ENCODE peak calls at places on chromosome 17, in seven cellular contexts. V is neural crest cell, L is foreskin fibroblast, Z is sciatic nerve, Y is NCI-H774, Q is stomach, X is choroid plexus epithelial cell. P is an unnamed sample.
A peak's percentile ranks its signal among the peaks of the same experiment; 100 is the strongest.

GRCh38 chr17:46777943-46778915 is 40.3 kb downstream of the WNT3 start:
- DNase-seq in V (no peak), L (peak; percentile 25), Z (no peak), Y (no peak), Q (no peak), X (no peak), P (no peak)

GRCh38 chr17:80892900-80893603 is 98.6 kb upstream of the CHMP6 start:
- DNase-seq in V (no peak), L (peak; percentile 49), Z (no peak), Y (no peak), Q (no peak), X (peak; percentile 48), P (no peak)

GRCh38 chr17:79843917-79844815 is 4.9 kb upstream of the CBX4 start:
- DNase-seq in V (peak; percentile 46), L (peak; percentile 86), Z (peak; percentile 82), Y (peak; percentile 49), Q (peak; percentile 70), X (peak; percentile 73), P (no peak)

GRCh38 chr17:7323731-7324437 is 5.3 kb downstream of the NEURL4 start:
- DNase-seq in V (peak; percentile 77), L (peak; percentile 74), Z (no peak), Y (no peak), Q (peak; percentile 67), X (peak; percentile 51), P (no peak)

GRCh38 chr17:4592240-4593005 is 8.1 kb downstream of the SMTNL2 start:
- DNase-seq in V (no peak), L (no peak), Z (no peak), Y (no peak), Q (no peak), X (no peak), P (no peak)

GRCh38 chr17:17345686-17346427 is 42.7 kb downstream of the NT5M start:
- DNase-seq in V (no peak), L (no peak), Z (peak; percentile 14), Y (no peak), Q (peak; percentile 13), X (no peak), P (no peak)

GRCh38 chr17:37493249-37494027 is 3.7 kb downstream of the DUSP14 start:
- DNase-seq in V (no peak), L (peak; percentile 87), Z (no peak), Y (no peak), Q (no peak), X (peak; percentile 94), P (no peak)

GRCh38 chr17:33204701-33205100 is 88.4 kb downstream of the ASIC2 start:
- DNase-seq in V (no peak), L (no peak), Z (no peak), Y (no peak), Q (no peak), X (no peak), P (no peak)

GRCh38 chr17:65518256-65518655 is 43.2 kb downstream of the AXIN2 start:
- DNase-seq in V (no peak), L (peak; percentile 37), Z (no peak), Y (no peak), Q (no peak), X (peak; percentile 23), P (no peak)

GRCh38 chr17:74738051-74738996 is 1.3 kb downstream of the RAB37 start:
- DNase-seq in V (no peak), L (peak; percentile 4), Z (no peak), Y (no peak), Q (peak; percentile 65), X (no peak), P (peak; percentile 81)

GRCh38 chr17:333626-334396 is 18.8 kb downstream of the RPH3AL start:
- DNase-seq in V (peak; percentile 38), L (peak; percentile 12), Z (peak; percentile 88), Y (no peak), Q (peak; percentile 60), X (peak; percentile 48), P (no peak)

GRCh38 chr17:82243648-82244412 is 15.0 kb downstream of the SLC16A3 start:
- DNase-seq in V (no peak), L (peak; percentile 36), Z (no peak), Y (no peak), Q (no peak), X (no peak), P (no peak)

GRCh38 chr17:28173801-28174200 is 131.3 kb downstream of the NLK start:
- DNase-seq in V (no peak), L (no peak), Z (no peak), Y (no peak), Q (no peak), X (peak; percentile 34), P (peak; percentile 34)

GRCh38 chr17:39867084-39867890 is 715 bp upstream of the ZPBP2 start:
- DNase-seq in V (no peak), L (no peak), Z (no peak), Y (no peak), Q (no peak), X (no peak), P (no peak)

GRCh38 chr17:2057130-2057713 is 2.3 kb downstream of the HIC1 start:
- DNase-seq in V (peak; percentile 29), L (no peak), Z (no peak), Y (no peak), Q (no peak), X (peak; percentile 57), P (no peak)

GRCh38 chr17:30393491-30393890 is 14.8 kb downstream of the CPD start:
- DNase-seq in V (no peak), L (no peak), Z (no peak), Y (no peak), Q (no peak), X (peak; percentile 40), P (no peak)

GRCh38 chr17:60107526-60108257 is 29.0 kb upstream of the HEATR6 start:
- DNase-seq in V (no peak), L (peak; percentile 50), Z (no peak), Y (no peak), Q (no peak), X (peak; percentile 56), P (no peak)

GRCh38 chr17:8611135-8611534 is 19.4 kb downstream of the MYH10 start:
- DNase-seq in V (no peak), L (peak; percentile 70), Z (no peak), Y (no peak), Q (no peak), X (no peak), P (no peak)

GRCh38 chr17:35467824-35468223 is 19.3 kb upstream of the SLFN13 start:
- DNase-seq in V (no peak), L (no peak), Z (no peak), Y (no peak), Q (no peak), X (no peak), P (no peak)

GRCh38 chr17:61251939-61252865 is 147.4 kb upstream of the TBX2 start:
- DNase-seq in V (no peak), L (peak; percentile 99), Z (peak; percentile 94), Y (no peak), Q (peak; percentile 76), X (peak; percentile 100), P (peak; percentile 90)

GRCh38 chr17:44610331-44610730 is 45.9 kb upstream of the MEIOC start:
- DNase-seq in V (no peak), L (no peak), Z (no peak), Y (peak; percentile 43), Q (no peak), X (no peak), P (no peak)

GRCh38 chr17:4986951-4987766 is at the start of gene CAMTA2:
- DNase-seq in V (peak; percentile 70), L (peak; percentile 92), Z (peak; percentile 96), Y (peak; percentile 25), Q (peak; percentile 91), X (peak; percentile 50), P (peak; percentile 58)

GRCh38 chr17:55432358-55433028 is 10.9 kb upstream of the MMD start:
- DNase-seq in V (no peak), L (peak; percentile 40), Z (no peak), Y (no peak), Q (no peak), X (no peak), P (no peak)

GRCh38 chr17:78127888-78128615 is 503 bp downstream of the TMC6 start:
- DNase-seq in V (no peak), L (no peak), Z (peak; percentile 74), Y (no peak), Q (peak; percentile 48), X (no peak), P (no peak)

GRCh38 chr17:50835563-50836231 is at the start of gene WFIKKN2:
- DNase-seq in V (no peak), L (no peak), Z (no peak), Y (no peak), Q (no peak), X (no peak), P (no peak)

GRCh38 chr17:19978206-19978802 is 676 bp upstream of the AKAP10 start:
- DNase-seq in V (no peak), L (no peak), Z (no peak), Y (no peak), Q (no peak), X (no peak), P (peak; percentile 7)